ENCODE peak calls at places on chromosomes 2 and 18, in ten cellular contexts. R, I, T, Y, Q, O, Z, E, B and X are unnamed samples.
A peak's percentile ranks its signal among the peaks of the same experiment; 100 is the strongest.

GRCh38 chr2:121613774-121614173 is 35.5 kb downstream of the CLASP1 start:
- DNase-seq in B (no peak), E (no peak), O (no peak), Y (no peak), R (no peak), Q (no peak), I (no peak), T (no peak), Z (peak; percentile 19), X (no peak)

GRCh38 chr18:48623468-48624220 is 84.8 kb downstream of the CTIF start:
- DNase-seq in O (no peak), E (no peak), T (no peak), Y (no peak), R (peak; percentile 79), Q (no peak), I (no peak), Z (peak; percentile 88), B (no peak), X (peak; percentile 81)

GRCh38 chr2:239928457-239929350 is 96.4 kb downstream of the NDUFA10 start:
- DNase-seq in Z (no peak), Q (no peak), R (no peak), O (peak; percentile 42), B (peak; percentile 74), Y (peak; percentile 13), T (peak; percentile 55), E (no peak), I (no peak), X (no peak)

GRCh38 chr2:205860847-205861246 is 178.5 kb downstream of the NRP2 start:
- DNase-seq in O (no peak), T (no peak), I (no peak), Y (no peak), Q (no peak), E (no peak), R (no peak), B (no peak), Z (no peak), X (no peak)

GRCh38 chr2:241764272-241765241 is 12.1 kb upstream of the GAL3ST2 start:
- DNase-seq in O (peak; percentile 61), Z (no peak), Y (no peak), I (no peak), E (peak; percentile 26), R (no peak), T (no peak), Q (no peak), B (peak; percentile 76), X (no peak)

GRCh38 chr18:54382076-54382475 is 24.4 kb downstream of the C18orf54 start:
- DNase-seq in O (no peak), R (no peak), T (no peak), I (no peak), E (no peak), B (no peak), Z (no peak), Y (no peak), Q (no peak), X (no peak)

GRCh38 chr2:128755693-128756371 is 437.2 kb upstream of the HS6ST1 start:
- DNase-seq in E (no peak), B (no peak), Z (no peak), Y (no peak), R (no peak), Q (no peak), I (no peak), O (no peak), T (no peak), X (no peak)

GRCh38 chr2:50529600-50530218 is 502.2 kb downstream of the NRXN1 start:
- DNase-seq in Z (peak; percentile 71), B (no peak), T (no peak), I (peak; percentile 8), O (no peak), R (peak; percentile 57), E (no peak), Y (no peak), Q (no peak), X (peak; percentile 52)

GRCh38 chr2:195094330-195094729 is 562.7 kb upstream of the SLC39A10 start:
- DNase-seq in O (no peak), T (no peak), B (no peak), I (no peak), E (no peak), Y (no peak), R (peak; percentile 17), Z (peak; percentile 0), Q (no peak), X (no peak)

GRCh38 chr2:134052173-134052572 is 201.7 kb upstream of the MGAT5 start:
- DNase-seq in T (no peak), E (no peak), I (no peak), B (no peak), O (no peak), Z (no peak), Q (peak; percentile 36), Y (no peak), R (no peak), X (no peak)

DNA sequence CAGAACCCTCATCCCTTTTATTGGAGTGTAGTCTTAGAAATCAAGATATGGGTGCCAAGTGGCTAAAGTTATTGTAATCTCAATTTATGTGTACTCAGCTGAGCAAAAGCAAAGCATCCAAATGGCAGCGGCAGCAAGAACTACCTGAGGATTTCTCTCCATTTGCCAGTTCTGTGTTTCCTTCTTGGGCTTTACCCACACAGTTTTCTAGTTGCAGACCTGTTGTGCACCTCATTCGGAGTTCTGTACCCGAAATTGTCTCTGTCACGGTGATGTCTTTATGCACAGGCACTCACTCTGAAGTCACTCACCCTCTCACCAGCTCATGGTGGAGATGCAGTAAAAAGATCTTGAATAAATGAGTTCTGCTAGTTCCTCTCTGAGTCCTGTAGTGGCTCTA is 43.6 kb downstream of the INPP4A start:
- DNase-seq in R (no peak), T (no peak), E (no peak), B (no peak), O (no peak), I (no peak), Q (no peak), Z (no peak), Y (no peak), X (no peak)
- TF ChIP-seq CTCF in R (no peak), T (no peak), E (no peak), B (no peak), O (no peak), I (peak; percentile 9), Q (no peak), Z (no peak), Y (no peak), X (no peak)

DNA sequence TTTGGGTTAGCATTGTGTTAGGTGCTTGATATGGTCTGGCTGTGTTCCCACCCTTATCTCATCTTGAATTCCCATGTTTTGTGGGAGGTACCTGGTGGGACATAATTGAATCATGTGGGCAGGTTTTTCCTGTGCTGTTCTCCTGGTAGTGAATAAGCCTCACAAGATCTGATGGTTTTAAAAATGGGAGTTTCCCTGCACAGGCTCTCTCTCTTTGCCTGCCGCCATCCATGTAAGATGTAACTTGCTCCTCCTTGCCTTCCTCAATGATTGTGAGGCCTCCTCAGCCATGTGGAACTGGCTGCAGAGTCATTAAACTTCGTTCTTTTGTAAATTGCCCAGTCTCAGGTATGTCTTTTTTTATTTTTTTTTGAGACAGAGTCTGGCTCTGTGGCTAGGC is 2.8 kb downstream of the MSH2 start:
- DNase-seq in Y (no peak), Q (no peak), I (no peak), T (no peak), O (no peak), E (no peak), R (no peak), Z (no peak), B (no peak), X (no peak)
- H3K4me3 ChIP-seq in Y (no peak overlapping the region), Q (no peak overlapping the region), I (no peak overlapping the region), T (no peak overlapping the region), O (no peak overlapping the region), E (no peak overlapping the region), R (no peak overlapping the region), Z (no peak overlapping the region), B (no peak overlapping the region), X (no peak overlapping the region)

DNA sequence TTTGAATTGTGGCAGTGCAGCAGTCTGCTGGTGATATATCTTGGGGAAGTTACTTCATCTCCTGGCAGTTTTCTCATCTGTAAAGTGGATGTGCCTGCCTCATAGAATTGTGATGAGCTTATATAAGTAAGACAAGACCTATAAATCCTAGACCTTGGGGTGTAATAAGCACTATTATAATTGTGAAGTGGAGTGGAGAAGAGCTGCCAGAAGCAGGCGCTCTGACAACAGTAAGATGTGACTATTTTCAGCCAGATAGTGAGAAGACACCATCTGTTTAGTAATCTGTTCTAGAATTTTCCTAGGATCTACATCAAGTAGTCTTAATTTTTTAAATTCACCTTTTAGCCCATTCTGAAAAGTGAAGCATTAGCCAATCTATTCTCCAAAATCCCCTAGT is 85.6 kb upstream of the TSPYL6 start:
- DNase-seq in Z (no peak), Q (no peak), T (no peak), O (no peak), I (no peak), R (no peak), E (no peak), B (no peak), Y (no peak), X (peak; percentile 19)
- TF ChIP-seq CTCF in Z (no peak), Q (no peak), T (no peak), O (no peak), I (peak; percentile 32), R (no peak), E (no peak), B (no peak), Y (peak; percentile 46), X (peak; percentile 25)

GRCh38 chr18:58578321-58578720 is 50.6 kb downstream of the ALPK2 start:
- DNase-seq in I (no peak), Y (no peak), Q (no peak), O (no peak), R (no peak), B (no peak), E (no peak), T (no peak), Z (peak; percentile 28), X (peak; percentile 43)
- H3K4me3 ChIP-seq in I (peak overlapping the region; percentile 58), Y (peak overlapping the region; percentile 26), Q (no peak overlapping the region), O (no peak overlapping the region), R (no peak overlapping the region), B (no peak overlapping the region), E (no peak overlapping the region), T (no peak overlapping the region), Z (peak overlapping the region; percentile 57), X (peak overlapping the region; percentile 43)

DNA sequence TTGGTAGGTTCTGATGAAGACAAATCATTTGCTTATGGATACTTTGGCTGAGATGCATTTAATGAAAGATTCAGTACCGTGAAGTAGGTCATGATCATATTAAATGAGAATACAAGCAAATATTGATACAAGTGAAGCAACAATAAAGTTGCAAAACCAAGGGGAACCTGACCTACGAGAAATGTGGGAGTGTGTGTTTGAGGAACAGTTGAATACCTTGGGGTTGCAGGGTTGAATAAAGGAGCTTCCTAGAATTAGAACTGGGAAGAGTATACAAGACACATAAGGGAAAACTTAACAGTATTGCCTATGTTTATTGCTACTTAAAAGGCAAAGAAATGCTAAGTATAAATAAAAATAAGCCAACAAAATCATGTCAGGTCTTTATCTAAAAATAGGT is 702.9 kb downstream of the ERBB4 start:
- DNase-seq in Z (no peak), E (no peak), R (no peak), T (no peak), Q (no peak), I (no peak), O (no peak), B (no peak), Y (no peak), X (no peak)
- TF ChIP-seq CTCF in Z (no peak), E (no peak), R (no peak), T (no peak), Q (no peak), I (no peak), O (no peak), B (no peak), Y (no peak), X (no peak)

DNA sequence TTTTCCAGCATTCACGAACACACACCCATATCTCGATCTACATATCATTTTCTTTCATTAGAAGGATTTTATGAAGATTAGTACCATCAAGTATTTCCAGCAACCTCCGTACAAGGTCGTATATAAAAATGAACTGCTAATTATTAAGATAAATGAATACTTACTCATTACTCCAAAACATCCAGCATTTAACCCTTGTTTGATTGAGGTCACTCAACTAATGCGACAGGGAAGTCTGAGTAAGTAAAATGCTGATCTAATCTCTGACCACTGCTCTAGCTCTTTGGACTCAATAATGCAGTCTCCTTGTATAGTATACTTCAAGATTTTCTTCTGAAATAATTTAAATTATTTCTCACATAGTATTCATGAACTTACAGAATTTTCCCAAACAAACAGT is 2.0 kb downstream of the ABHD3 start:
- DNase-seq in Y (no peak), B (no peak), I (no peak), E (no peak), Z (no peak), Q (no peak), T (no peak), R (no peak), O (no peak), X (no peak)
- H3K4me3 ChIP-seq in Y (no peak overlapping the region), B (peak overlapping the region; percentile 92), I (peak overlapping the region; percentile 91), E (no peak overlapping the region), Z (no peak overlapping the region), Q (peak overlapping the region; percentile 78), T (peak overlapping the region; percentile 51), R (no peak overlapping the region), O (no peak overlapping the region), X (no peak overlapping the region)